ENCODE peak calls at places on chromosomes 3 and 15, in seven cellular contexts. C, Z, O, G, E, M and Q are unnamed samples. For H3K4me1, the result is how much of the 10 kb centered on the place peaks cover.

GRCh38 chr3:138089091-138089490 is 26.3 kb downstream of the DZIP1L start:
- DNase-seq in C (no peak), Z (no peak), O (no peak), G (no peak), E (no peak), M (peak), Q (no peak)

GRCh38 chr3:72036899-72037298 is 252.0 kb upstream of the PROK2 start:
- DNase-seq in C (no peak), Z (no peak), O (no peak), G (no peak), E (no peak), M (peak), Q (no peak)

GRCh38 chr3:190718097-190718496 is 144.4 kb downstream of the GMNC start:
- DNase-seq in C (no peak), Z (no peak), O (no peak), G (peak), E (no peak), M (no peak), Q (no peak)

GRCh38 chr15:63381301-63382192 is at the start of gene CA12:
- DNase-seq in C (peak), Z (peak), O (no peak), G (peak), E (peak), M (peak), Q (peak)

GRCh38 chr3:111712294-111713180 is 117.4 kb upstream of the ZBED2 start:
- DNase-seq in C (no peak), Z (no peak), O (no peak), G (no peak), E (peak), M (no peak), Q (no peak)

GRCh38 chr3:37130984-37131975 is 43.1 kb downstream of the LRRFIP2 start:
- DNase-seq in C (no peak), Z (no peak), O (no peak), G (no peak), E (peak), M (no peak), Q (no peak)

GRCh38 chr3:12994357-12994606 is 78.9 kb downstream of the IQSEC1 start:
- DNase-seq in C (peak), Z (peak), O (no peak), G (no peak), E (no peak), M (no peak), Q (peak)

GRCh38 chr3:52299815-52300611 is 12.4 kb downstream of the GLYCTK start:
- DNase-seq in C (peak), Z (no peak), O (no peak), G (peak), E (peak), M (peak), Q (no peak)

GRCh38 chr3:102181202-102181920 is 253.5 kb upstream of the ZPLD1 start:
- DNase-seq in C (no peak), Z (no peak), O (no peak), G (no peak), E (peak), M (peak), Q (no peak)

GRCh38 chr15:39624806-39625205 is 43.9 kb downstream of the THBS1 start:
- DNase-seq in C (peak), Z (no peak), O (no peak), G (no peak), E (peak), M (peak), Q (no peak)

GRCh38 chr3:169835533-169835932 is 22.8 kb upstream of the LRRC34 start:
- DNase-seq in C (no peak), Z (no peak), O (no peak), G (no peak), E (no peak), M (no peak), Q (no peak)

GRCh38 chr3:30435950-30436349 is 170.5 kb upstream of the TGFBR2 start:
- DNase-seq in C (no peak), Z (no peak), O (no peak), G (no peak), E (peak), M (no peak), Q (no peak)

GRCh38 chr3:184399410-184399809 is 19.6 kb downstream of the CHRD start:
- DNase-seq in C (no peak), Z (no peak), O (no peak), G (peak), E (no peak), M (peak), Q (no peak)

GRCh38 chr3:13868844-13869724 is 10.8 kb downstream of the WNT7A start:
- DNase-seq in C (no peak), Z (no peak), O (no peak), G (no peak), E (no peak), M (no peak), Q (no peak)

GRCh38 chr3:193240850-193241706 is at the start of gene PLAAT1:
- DNase-seq in C (peak), Z (peak), O (peak), G (peak), E (peak), M (peak), Q (no peak)

GRCh38 chr3:154121236-154122095 is at the start of gene ARHGEF26:
- DNase-seq in C (peak), Z (peak), O (peak), G (peak), E (peak), M (peak), Q (peak)

GRCh38 chr15:53974813-53975212 is 3.4 kb upstream of the UNC13C start:
- DNase-seq in C (no peak), Z (no peak), O (no peak), G (no peak), E (no peak), M (no peak), Q (no peak)

GRCh38 chr15:31268108-31268501 is 58.5 kb upstream of the KLF13 start:
- DNase-seq in C (peak), Z (no peak), O (no peak), G (no peak), E (peak), M (no peak), Q (peak)

GRCh38 chr3:123060054-123060453 is 6.8 kb upstream of the PDIA5 start:
- DNase-seq in C (no peak), Z (no peak), O (no peak), G (no peak), E (no peak), M (no peak), Q (no peak)

GRCh38 chr3:150180349-150180748 is 209.7 kb upstream of the PFN2 start:
- DNase-seq in C (no peak), Z (no peak), O (no peak), G (no peak), E (peak), M (peak), Q (no peak)

GRCh38 chr15:78320173-78320572 is 20.0 kb upstream of the CRABP1 start:
- DNase-seq in C (no peak), Z (no peak), O (no peak), G (peak), E (no peak), M (no peak), Q (no peak)

GRCh38 chr3:4999626-5000184 is 20.5 kb downstream of the BHLHE40 start:
- DNase-seq in C (no peak), Z (no peak), O (no peak), G (peak), E (no peak), M (no peak), Q (peak)

GRCh38 chr15:60720493-60721231 is 241.7 kb upstream of the ICE2 start:
- DNase-seq in C (no peak), Z (no peak), O (no peak), G (no peak), E (peak), M (no peak), Q (no peak)

GRCh38 chr3:113132571-113132996 is 78.8 kb upstream of the BOC start:
- DNase-seq in C (no peak), Z (no peak), O (no peak), G (no peak), E (no peak), M (peak), Q (no peak)

GRCh38 chr3:48039487-48040190 is 23.4 kb upstream of the MAP4 start:
- DNase-seq in C (no peak), Z (peak), O (peak), G (no peak), E (peak), M (peak), Q (no peak)

GRCh38 chr3:57971975-57972374 is 36.2 kb upstream of the FLNB start:
- DNase-seq in C (no peak), Z (no peak), O (no peak), G (peak), E (peak), M (no peak), Q (peak)
- H3K4me3 ChIP-seq in C (no peak), Z (no peak), O (no peak), G (no peak), E (no peak), M (no peak), Q (no peak)

GRCh38 chr15:91948001-91948608 is 94.6 kb downstream of the SLCO3A1 start:
- DNase-seq in C (no peak), Z (peak), O (peak), G (peak), E (peak), M (peak), Q (peak)
- H3K4me1 ChIP-seq in C (under half), Z (under half), O (under half), G (under half), E (under half), M (under half), Q (under half)

DNA sequence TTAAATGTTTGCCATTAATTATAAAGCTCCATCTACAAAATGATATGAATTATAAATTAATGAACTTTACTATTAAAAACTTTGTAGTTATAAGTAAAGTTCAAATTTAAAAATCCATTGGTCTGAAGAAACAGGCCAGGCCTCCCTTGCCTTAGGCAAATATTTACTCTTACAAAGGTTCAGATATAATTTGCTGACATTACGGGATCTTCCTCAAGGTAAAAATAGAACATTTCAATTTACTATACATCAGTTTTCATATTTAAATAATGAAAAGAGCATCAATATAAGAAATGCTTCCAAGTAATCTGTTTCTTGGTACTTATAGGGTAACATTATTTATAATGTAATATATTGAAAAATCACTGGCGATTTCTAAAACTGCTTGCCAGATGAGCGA is 3.7 kb downstream of the CMTM6 start:
- DNase-seq in C (no peak), Z (no peak), O (no peak), G (no peak), E (no peak), M (no peak), Q (no peak)
- H3K4me3 ChIP-seq in C (no peak), Z (no peak), O (no peak), G (no peak), E (no peak), M (no peak), Q (no peak)

GRCh38 chr3:42061711-42062408 is 29.3 kb upstream of the TRAK1 start:
- DNase-seq in C (peak), Z (peak), O (no peak), G (peak), E (peak), M (peak), Q (no peak)
- H3K4me1 ChIP-seq in C (under half), Z (under half), O (under half), G (under half), E (under half), M (under half), Q (under half)

GRCh38 chr15:40942865-40943264 is 10.4 kb upstream of the CHAC1 start:
- DNase-seq in C (no peak), Z (no peak), O (no peak), G (no peak), E (no peak), M (no peak), Q (no peak)
- H3K4me3 ChIP-seq in C (no peak), Z (no peak), O (no peak), G (no peak), E (no peak), M (no peak), Q (no peak)

GRCh38 chr3:11137627-11137959 is 16.7 kb upstream of the HRH1 start:
- DNase-seq in C (no peak), Z (no peak), O (no peak), G (no peak), E (no peak), M (no peak), Q (no peak)
- H3K4me1 ChIP-seq in C (under half), Z (under half), O (under half), G (under half), E (under half), M (under half), Q (under half)

DNA sequence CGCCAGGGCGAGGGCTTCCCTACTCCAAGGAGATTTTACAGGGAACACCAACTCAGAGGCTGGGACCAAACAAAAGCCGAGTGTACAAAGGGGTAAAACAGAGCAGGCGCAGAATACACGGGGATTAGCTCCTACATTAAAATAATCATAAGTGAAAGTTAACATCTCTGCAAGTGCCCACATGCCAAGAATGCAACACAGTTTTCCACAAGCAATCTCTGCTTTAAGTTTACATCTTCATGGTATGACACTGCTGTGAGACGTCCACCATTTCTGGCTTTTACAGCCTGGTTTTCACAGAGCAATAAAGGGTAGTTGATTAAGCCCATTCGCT is 500 bp upstream of the VGLL3 start:
- DNase-seq in C (no peak), Z (no peak), O (no peak), G (no peak), E (no peak), M (no peak), Q (no peak)
- H3K4me3 ChIP-seq in C (no peak), Z (peak), O (peak), G (peak), E (peak), M (peak), Q (peak)